ENCODE peak calls at places on chromosome 11, in seven cellular contexts. B is Peyer's patch, I is colonic mucosa, C is fibroblast of the aortic adventitia, D is cardiac fibroblast, S is epithelial cell of esophagus, O is adrenal gland. M is an unnamed sample.

GRCh38 chr11:279040-279965 is 1.1 kb downstream of the NLRP6 start:
- DNase-seq in B (peak), I (no peak), C (no peak), D (no peak), S (no peak), O (no peak), M (no peak)

GRCh38 chr11:13962562-13963168 is at the start of gene SPON1:
- DNase-seq in B (peak), I (peak), C (peak), D (peak), S (no peak), O (peak), M (peak)

GRCh38 chr11:115269193-115269592 is 235.0 kb downstream of the CADM1 start:
- DNase-seq in B (no peak), I (no peak), C (no peak), D (no peak), S (no peak), O (no peak), M (no peak)

GRCh38 chr11:11332141-11332710 is 20.8 kb downstream of the CSNK2A3 start:
- DNase-seq in B (no peak), I (no peak), C (no peak), D (no peak), S (peak), O (no peak), M (no peak)

GRCh38 chr11:11263238-11264030 is 89.6 kb downstream of the CSNK2A3 start:
- DNase-seq in B (no peak), I (no peak), C (no peak), D (peak), S (peak), O (no peak), M (no peak)

GRCh38 chr11:16678466-16679116 is 59.9 kb upstream of the C11orf58 start:
- DNase-seq in B (no peak), I (no peak), C (no peak), D (no peak), S (peak), O (no peak), M (no peak)

GRCh38 chr11:8056810-8057463 is 24.1 kb upstream of the TUB start:
- DNase-seq in B (no peak), I (no peak), C (peak), D (peak), S (peak), O (peak), M (no peak)

GRCh38 chr11:70733327-70734325 is 335.3 kb downstream of the CTTN start:
- DNase-seq in B (no peak), I (no peak), C (no peak), D (no peak), S (no peak), O (no peak), M (no peak)

GRCh38 chr11:98736813-98737212 is 283.9 kb upstream of the CNTN5 start:
- DNase-seq in B (no peak), I (no peak), C (no peak), D (no peak), S (no peak), O (no peak), M (no peak)

GRCh38 chr11:20611892-20612291 is 12.5 kb downstream of the SLC6A5 start:
- DNase-seq in B (no peak), I (no peak), C (peak), D (peak), S (peak), O (no peak), M (no peak)

GRCh38 chr11:97739892-97740782 is 1280.6 kb upstream of the CNTN5 start:
- DNase-seq in B (no peak), I (no peak), C (peak), D (peak), S (peak), O (no peak), M (peak)

GRCh38 chr11:128587415-128587814 is at the start of gene ETS1:
- DNase-seq in B (no peak), I (no peak), C (no peak), D (no peak), S (peak), O (no peak), M (peak)

GRCh38 chr11:47333526-47333845 is 19.0 kb downstream of the MYBPC3 start:
- DNase-seq in B (no peak), I (no peak), C (no peak), D (no peak), S (no peak), O (no peak), M (no peak)

GRCh38 chr11:69088676-69089146 is 40.0 kb downstream of the TPCN2 start:
- DNase-seq in B (peak), I (peak), C (peak), D (peak), S (peak), O (peak), M (peak)

GRCh38 chr11:123054301-123055065 is 7.5 kb downstream of the HSPA8 start:
- DNase-seq in B (no peak), I (no peak), C (peak), D (peak), S (peak), O (peak), M (peak)

GRCh38 chr11:41110527-41110926 is 348.9 kb downstream of the LRRC4C start:
- DNase-seq in B (no peak), I (no peak), C (no peak), D (no peak), S (no peak), O (no peak), M (no peak)

GRCh38 chr11:75159081-75159953 is 8.4 kb downstream of the SLCO2B1 start:
- DNase-seq in B (peak), I (peak), C (no peak), D (no peak), S (no peak), O (no peak), M (no peak)

GRCh38 chr11:126853732-126854131 is 146.8 kb downstream of the KIRREL3 start:
- DNase-seq in B (no peak), I (no peak), C (no peak), D (no peak), S (no peak), O (no peak), M (no peak)

GRCh38 chr11:48017105-48017874 is 36.9 kb downstream of the PTPRJ start:
- DNase-seq in B (no peak), I (no peak), C (no peak), D (no peak), S (no peak), O (no peak), M (no peak)

GRCh38 chr11:71489311-71490043 is 36.5 kb downstream of the NADSYN1 start:
- DNase-seq in B (peak), I (no peak), C (peak), D (peak), S (peak), O (peak), M (peak)

GRCh38 chr11:20005747-20006146 is 154.5 kb downstream of the DBX1 start:
- DNase-seq in B (no peak), I (no peak), C (no peak), D (no peak), S (peak), O (no peak), M (no peak)

GRCh38 chr11:60334005-60334620 is 7.1 kb downstream of the MS4A6E start:
- DNase-seq in B (peak), I (peak), C (peak), D (peak), S (peak), O (peak), M (peak)

GRCh38 chr11:14835491-14836105 is 56.4 kb downstream of the CYP2R1 start:
- DNase-seq in B (no peak), I (no peak), C (no peak), D (no peak), S (no peak), O (no peak), M (no peak)

GRCh38 chr11:12165237-12165875 is 55.0 kb downstream of the MICAL2 start:
- DNase-seq in B (peak), I (no peak), C (no peak), D (no peak), S (peak), O (no peak), M (no peak)

GRCh38 chr11:12507391-12507790 is 130.0 kb downstream of the PARVA start:
- DNase-seq in B (no peak), I (no peak), C (no peak), D (no peak), S (no peak), O (no peak), M (no peak)

GRCh38 chr11:61866231-61866957 is 25.0 kb downstream of the FADS3 start:
- DNase-seq in B (no peak), I (no peak), C (no peak), D (no peak), S (peak), O (peak), M (no peak)

GRCh38 chr11:19742595-19743292 is 30.1 kb downstream of the NAV2 start:
- DNase-seq in B (peak), I (peak), C (peak), D (peak), S (peak), O (peak), M (peak)

GRCh38 chr11:129365816-129366215 is 9.8 kb upstream of the BARX2 start:
- DNase-seq in B (no peak), I (no peak), C (no peak), D (no peak), S (no peak), O (no peak), M (no peak)

GRCh38 chr11:115306703-115307102 is 197.5 kb downstream of the CADM1 start:
- DNase-seq in B (no peak), I (no peak), C (no peak), D (no peak), S (no peak), O (no peak), M (no peak)

GRCh38 chr11:24560324-24560723 is 63.5 kb downstream of the LUZP2 start:
- DNase-seq in B (no peak), I (no peak), C (no peak), D (no peak), S (peak), O (no peak), M (no peak)

GRCh38 chr11:10414659-10415058 is 40.4 kb upstream of the AMPD3 start:
- DNase-seq in B (peak), I (no peak), C (peak), D (peak), S (no peak), O (peak), M (peak)

GRCh38 chr11:130781906-130782305 is 134.4 kb downstream of the SNX19 start:
- DNase-seq in B (no peak), I (no peak), C (peak), D (peak), S (peak), O (no peak), M (peak)

GRCh38 chr11:91435694-91436375 is 788.8 kb upstream of the FAT3 start:
- DNase-seq in B (no peak), I (no peak), C (no peak), D (no peak), S (peak), O (no peak), M (no peak)

GRCh38 chr11:45102361-45102809 is 44.1 kb upstream of the PRDM11 start:
- DNase-seq in B (peak), I (no peak), C (no peak), D (peak), S (no peak), O (no peak), M (no peak)

GRCh38 chr11:125943661-125944349 is 2.0 kb upstream of the VSIG10L2 start:
- DNase-seq in B (no peak), I (no peak), C (no peak), D (no peak), S (no peak), O (no peak), M (no peak)

GRCh38 chr11:80855975-80856524 is 1415.2 kb upstream of the TENM4 start:
- DNase-seq in B (no peak), I (no peak), C (peak), D (peak), S (peak), O (no peak), M (peak)

GRCh38 chr11:57475671-57476222 is 15.4 kb downstream of the RTN4RL2 start:
- DNase-seq in B (no peak), I (no peak), C (no peak), D (no peak), S (no peak), O (no peak), M (no peak)

GRCh38 chr11:57475191-57475590 is 14.9 kb downstream of the RTN4RL2 start:
- DNase-seq in B (no peak), I (no peak), C (no peak), D (no peak), S (no peak), O (no peak), M (no peak)

GRCh38 chr11:57477507-57478189 is 17.3 kb downstream of the RTN4RL2 start:
- DNase-seq in B (no peak), I (peak), C (no peak), D (no peak), S (no peak), O (no peak), M (no peak)

GRCh38 chr11:57476223-57476882 is 16.0 kb downstream of the RTN4RL2 start:
- DNase-seq in B (peak), I (peak), C (no peak), D (no peak), S (no peak), O (peak), M (no peak)

DNA sequence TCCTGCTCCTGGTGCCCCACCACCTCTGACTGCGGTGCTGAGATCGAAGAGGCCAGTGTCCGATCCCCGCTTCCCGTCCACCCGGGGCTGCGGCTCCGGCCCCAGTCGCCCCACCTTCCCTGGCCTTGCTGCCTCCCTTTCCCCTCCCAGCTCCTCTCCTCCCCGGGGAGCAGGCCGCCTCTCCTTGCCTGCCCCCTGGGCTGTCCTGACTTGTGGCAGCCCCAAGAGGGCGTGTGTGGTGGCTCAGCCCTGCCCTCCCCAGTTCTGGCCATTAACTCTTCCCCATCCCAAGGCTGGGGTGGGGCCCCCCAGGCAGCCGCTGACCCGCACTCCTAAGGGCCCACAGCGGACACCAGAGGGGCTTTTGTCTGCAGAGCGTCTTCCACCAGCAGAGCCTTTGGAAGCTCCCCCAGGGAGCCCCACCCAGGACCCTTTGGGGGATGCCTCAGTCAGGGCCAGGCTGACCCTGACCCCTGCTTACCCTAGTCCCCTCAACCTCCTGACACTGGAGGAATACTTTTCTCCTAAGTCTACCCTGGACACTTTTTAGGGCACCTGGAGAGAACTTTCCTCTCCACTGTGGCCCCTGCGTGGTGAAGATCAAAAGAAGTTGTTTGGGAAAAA is 16.7 kb downstream of the RTN4RL2 start:
- DNase-seq in B (peak), I (peak), C (no peak), D (no peak), S (peak), O (peak), M (no peak)
- H3K4me3 ChIP-seq in B (peak), I (peak), C (peak), D (peak), S (peak), O (no peak), M (no peak)

GRCh38 chr11:78417888-78418583 is 416 bp upstream of the GAB2 start:
- DNase-seq in B (peak), I (peak), C (peak), D (peak), S (peak), O (peak), M (peak)
- TF ChIP-seq CTCF in B (peak), I (no peak), C (peak), D (no peak), S (no peak), O (peak), M (no peak)

DNA sequence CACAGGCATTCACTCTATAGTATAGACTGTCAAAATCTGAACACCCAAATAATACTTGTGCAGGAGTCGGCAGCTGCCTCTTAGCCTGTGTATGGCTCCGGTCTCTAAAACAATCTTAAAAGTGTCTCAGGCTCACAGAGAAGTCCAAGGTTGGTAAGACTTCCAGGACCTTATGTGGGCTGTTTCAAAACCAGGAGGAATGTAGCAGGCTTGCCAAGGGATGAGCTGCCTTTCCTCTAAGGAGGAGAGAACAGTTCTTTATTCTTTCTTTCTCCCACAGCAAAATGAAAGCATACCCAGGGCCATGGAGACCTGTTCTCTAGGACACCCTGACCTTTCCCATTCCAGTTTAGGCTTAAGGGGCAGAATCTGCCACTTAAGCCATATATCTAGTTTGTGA is 176.5 kb downstream of the TRPC6 start:
- DNase-seq in B (no peak), I (no peak), C (no peak), D (peak), S (no peak), O (no peak), M (peak)
- H3K4me3 ChIP-seq in B (no peak), I (no peak), C (no peak), D (no peak), S (no peak), O (no peak), M (no peak)

DNA sequence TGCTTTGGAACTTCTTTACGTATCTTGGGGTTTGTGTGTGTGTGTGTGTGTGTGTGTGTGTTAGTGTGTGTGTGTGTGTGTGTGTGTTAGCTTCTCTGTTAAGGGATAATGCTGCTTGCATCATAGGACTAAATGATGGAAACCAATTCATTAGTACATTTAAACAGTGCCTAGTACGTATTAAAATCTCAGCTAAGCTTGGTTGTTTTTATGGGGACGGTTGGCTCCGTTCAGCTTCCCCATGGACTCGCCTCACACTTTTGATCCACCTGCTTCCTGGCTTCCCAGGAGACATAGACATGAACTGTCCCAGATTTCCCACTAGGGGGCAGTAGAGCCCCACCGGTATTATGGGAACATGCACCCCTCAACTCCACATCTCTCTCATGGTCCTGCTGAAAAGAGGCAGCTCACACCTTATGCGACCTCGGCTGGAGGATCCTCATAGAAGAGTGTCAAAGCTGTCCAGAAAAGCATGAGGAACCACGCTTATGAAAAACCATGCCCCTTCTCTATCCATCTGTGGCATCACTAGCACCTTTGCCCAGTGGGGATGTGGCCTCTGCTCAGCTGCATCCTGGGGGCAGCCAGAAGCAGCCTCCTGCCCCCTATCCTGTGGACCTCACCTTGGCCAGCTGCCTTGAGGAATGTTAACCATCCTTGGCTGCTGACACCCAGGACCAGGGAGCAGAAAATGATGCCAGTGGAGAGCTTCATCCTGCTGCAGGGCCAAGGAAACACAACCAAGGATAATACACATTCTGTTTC is 9.7 kb upstream of the SAAL1 start:
- DNase-seq in B (peak), I (peak), C (peak), D (peak), S (peak), O (peak), M (peak)
- TF ChIP-seq CTCF in B (peak), I (peak), C (peak), D (peak), S (peak), O (peak), M (peak)

GRCh38 chr11:86372586-86372985 is 2.1 kb upstream of the CCDC81 start:
- DNase-seq in B (no peak), I (no peak), C (no peak), D (no peak), S (peak), O (no peak), M (no peak)

GRCh38 chr11:86374121-86374520 is 566 bp upstream of the CCDC81 start:
- DNase-seq in B (no peak), I (no peak), C (no peak), D (no peak), S (no peak), O (no peak), M (no peak)

GRCh38 chr11:86377972-86378371 is 3.3 kb downstream of the CCDC81 start:
- DNase-seq in B (no peak), I (no peak), C (no peak), D (no peak), S (no peak), O (no peak), M (no peak)

GRCh38 chr11:86370922-86371614 is 3.6 kb upstream of the CCDC81 start:
- DNase-seq in B (no peak), I (no peak), C (peak), D (peak), S (peak), O (no peak), M (peak)

DNA sequence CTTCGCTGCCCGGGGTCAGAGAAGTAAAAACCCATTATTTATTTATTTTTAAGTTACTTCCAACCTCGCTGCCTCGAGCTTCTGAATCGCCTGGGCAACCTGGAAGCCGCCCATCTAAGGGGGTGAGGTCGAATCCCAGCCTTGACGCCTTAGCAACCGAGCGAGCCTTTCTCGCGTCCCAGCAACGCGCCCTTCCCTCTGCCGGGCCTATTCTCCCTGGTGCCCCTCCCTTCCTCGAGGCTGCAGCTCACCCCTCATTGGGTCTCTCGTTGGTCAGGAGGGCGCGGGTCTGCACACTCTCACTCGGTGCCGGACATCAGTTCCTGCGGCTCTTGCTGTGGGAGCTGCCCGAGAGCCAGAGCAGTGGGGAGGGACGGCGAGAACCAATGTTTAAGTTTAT is at the start of gene CCDC81:
- DNase-seq in B (no peak), I (no peak), C (peak), D (peak), S (no peak), O (no peak), M (peak)
- H3K4me3 ChIP-seq in B (no peak), I (no peak), C (peak), D (peak), S (no peak), O (no peak), M (peak)

DNA sequence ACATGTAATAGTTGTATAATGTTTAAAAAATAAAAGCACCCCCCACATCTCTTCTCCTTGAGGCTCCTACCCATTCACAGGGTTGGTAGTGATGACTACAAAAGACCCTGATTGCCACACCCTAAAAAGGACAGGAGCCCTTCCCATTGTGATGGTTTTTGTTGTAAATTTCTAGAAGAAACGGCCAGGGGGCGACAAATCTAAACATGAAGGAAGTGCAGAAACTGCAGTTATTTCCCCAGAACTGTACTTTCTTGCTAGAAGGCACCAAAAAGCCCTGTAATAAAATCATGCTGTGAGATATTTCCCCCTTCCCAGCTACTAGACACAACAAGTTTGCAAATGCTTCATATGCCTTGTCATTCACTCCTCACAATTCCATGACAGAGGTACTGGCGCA is 10.8 kb downstream of the PRR5L start:
- DNase-seq in B (no peak), I (no peak), C (peak), D (peak), S (peak), O (no peak), M (peak)
- TF ChIP-seq CTCF in B (peak), I (no peak), C (peak), D (peak), S (peak), O (peak), M (peak)

M was measured in astrocyte of the spinal cord.